ENCODE peak calls at places on chromosomes 7 and 10, in six cellular contexts. K is HTR-8/SVneo, X is RKO, F is RPMI8226, P is HuH-7, Y is bronchial epithelial cell. E is an unnamed sample.

GRCh38 chr10:98299341-98299740 is 31.3 kb upstream of the LOXL4 start:
- DNase-seq in X (peak; percentile 25), K (no peak), Y (no peak), P (no peak), F (no peak), E (no peak)

GRCh38 chr7:142460402-142461117 is 202.7 kb upstream of the PRSS58 start:
- DNase-seq in P (no peak), K (no peak), F (no peak), X (no peak), Y (no peak), E (no peak)

GRCh38 chr7:133853706-133854276 is 273.3 kb upstream of the LRGUK start:
- DNase-seq in K (peak; percentile 51), F (peak; percentile 89), P (peak; percentile 59), Y (peak; percentile 97), X (peak; percentile 80), E (peak; percentile 97)

GRCh38 chr7:152876749-152877148 is 117.2 kb downstream of the ACTR3B start:
- DNase-seq in K (no peak), P (no peak), Y (no peak), F (no peak), X (no peak), E (no peak)

GRCh38 chr10:34664706-34665105 is 150.4 kb downstream of the PARD3 start:
- DNase-seq in K (no peak), P (no peak), F (no peak), Y (peak; percentile 98), X (no peak), E (peak; percentile 86)

GRCh38 chr10:67261300-67261797 is 335.5 kb downstream of the LRRTM3 start:
- DNase-seq in K (no peak), F (no peak), P (no peak), X (no peak), Y (no peak), E (no peak)

GRCh38 chr10:126397640-126398382 is 9.5 kb upstream of the ADAM12 start:
- DNase-seq in X (peak; percentile 73), Y (peak; percentile 98), P (no peak), K (peak; percentile 70), F (no peak), E (peak; percentile 68)

GRCh38 chr7:157970744-157971143 is 616.9 kb downstream of the PTPRN2 start:
- DNase-seq in K (no peak), F (no peak), Y (no peak), X (no peak), P (no peak), E (no peak)

GRCh38 chr7:152894295-152895170 is 135.0 kb downstream of the ACTR3B start:
- DNase-seq in P (peak; percentile 91), F (peak; percentile 57), Y (no peak), X (no peak), K (peak; percentile 36), E (no peak)

GRCh38 chr7:78261302-78261701 is 462.7 kb downstream of the PHTF2 start:
- DNase-seq in K (no peak), X (no peak), P (no peak), F (no peak), Y (no peak), E (no peak)